ENCODE peak calls at places on chromosomes 12 and 14, in nine cellular contexts. U is NCI-H774; V is heart right ventricle; X is heart left ventricle; C is natural killer cell treated with Interleukin-12 subunit alpha and Interleukin-12 subunit beta and Interleukin-15 and Interleukin-18, amount 100 ng/mL, for 72 hours; I is cardiac muscle cell; Z is C1 segment of cervical spinal cord; E is stimulated activated CD8-positive, alpha-beta memory T cell treated with anti-CD3 and anti-CD28 coated beads, Interleukin-2, amount 100 ng/mL, for 1 hour; Y is IMR-90. O is an unnamed sample.

GRCh38 chr12:105279460-105280056 is 43.6 kb upstream of the APPL2 start:
- DNase-seq in I (peak), X (no peak), E (peak), U (peak), Y (no peak), V (no peak), C (peak), Z (no peak), O (peak)

GRCh38 chr12:62813031-62813829 is 121.7 kb downstream of the PPM1H start:
- DNase-seq in E (no peak), Z (peak), Y (peak), C (no peak), V (peak), U (no peak), X (peak), I (peak), O (peak)

GRCh38 chr14:61911534-61911933 is 149.3 kb downstream of the SNAPC1 start:
- DNase-seq in V (no peak), Z (no peak), E (no peak), C (no peak), Y (no peak), U (peak), I (no peak), X (no peak), O (no peak)

GRCh38 chr14:35506927-35507326 is 27.0 kb upstream of the INSM2 start:
- DNase-seq in C (no peak), I (peak), V (no peak), U (no peak), Z (no peak), Y (peak), X (no peak), E (no peak), O (no peak)

GRCh38 chr12:51538149-51538548 is 52.9 kb upstream of the SCN8A start:
- DNase-seq in C (no peak), E (no peak), X (no peak), I (no peak), U (no peak), V (no peak), Y (no peak), Z (no peak), O (no peak)

GRCh38 chr12:57688931-57689330 is 5.0 kb upstream of the OS9 start:
- DNase-seq in X (no peak), V (no peak), I (no peak), E (no peak), Z (no peak), C (no peak), Y (no peak), U (no peak), O (no peak)

GRCh38 chr12:54021432-54022013 is 6.7 kb upstream of the HOXC6 start:
- DNase-seq in U (no peak), C (no peak), Y (no peak), Z (no peak), V (no peak), X (no peak), E (no peak), I (no peak), O (no peak)

GRCh38 chr14:67514650-67515385 is 18.3 kb upstream of the PLEKHH1 start:
- DNase-seq in V (peak), U (peak), I (peak), X (peak), Z (peak), E (no peak), Y (peak), C (peak), O (peak)

GRCh38 chr12:18432211-18432610 is 170.9 kb downstream of the PIK3C2G start:
- DNase-seq in Y (no peak), E (no peak), X (no peak), C (no peak), Z (no peak), I (no peak), U (no peak), V (no peak), O (no peak)